ENCODE peak calls at places on chromosomes 4 and X, in four cellular contexts. K is natural killer cell, F is Right ventricle myocardium inferior, Y is left ventricle myocardium superior. W is an unnamed sample.

GRCh38 chr4:19508442-19508841 is 743.3 kb upstream of the SLIT2 start:
- ATAC-seq in F (no peak), Y (no peak), K (no peak), W (no peak)

GRCh38 chrX:1222511-1223252 is 10.2 kb upstream of the CRLF2 start:
- ATAC-seq in K (no peak), Y (no peak), F (no peak), W (no peak)

GRCh38 chr4:23972202-23972601 is 82.4 kb upstream of the PPARGC1A start:
- ATAC-seq in K (no peak), Y (no peak), F (no peak), W (no peak)

GRCh38 chrX:41332408-41332987 is 1.5 kb upstream of the DDX3X start:
- ATAC-seq in K (no peak), Y (peak), F (no peak), W (peak)

GRCh38 chr4:100278567-100278966 is 88.3 kb upstream of the DDIT4L start:
- ATAC-seq in Y (no peak), F (no peak), K (no peak), W (no peak)

GRCh38 chrX:110466790-110467189 is 108.1 kb downstream of the RTL9 start:
- ATAC-seq in Y (no peak), F (no peak), K (no peak), W (no peak)

GRCh38 chr4:26576171-26576829 is 7.6 kb upstream of the TBC1D19 start:
- ATAC-seq in K (no peak), F (peak), Y (peak), W (no peak)

GRCh38 chrX:37867509-37868153 is 20.3 kb upstream of the DYNLT3 start:
- ATAC-seq in F (no peak), Y (no peak), K (peak), W (no peak)

GRCh38 chr4:151207868-151208267 is 69.1 kb upstream of the PRSS48 start:
- ATAC-seq in F (no peak), K (no peak), Y (no peak), W (no peak)

W was measured in stimulated activated memory B cell treated with anti-CD40 and anti-IgM and Interleukin-4, amounts not matched to agents 10 μg/mL and 1 μg/mL and 100 μg/mL, for 72 hours.